ENCODE peak calls at places on chromosomes 3 and 15, in five cellular contexts. T, R, F, O and W are unnamed samples.

GRCh38 chr3:45994661-45995369 is 809 bp downstream of the FYCO1 start:
- DNase-seq in T (peak), R (peak), F (peak), O (peak), W (peak)

GRCh38 chr3:186640473-186640818 is 247 bp downstream of the FETUB start:
- DNase-seq in T (no peak), R (no peak), F (peak), O (no peak), W (no peak)

GRCh38 chr3:171113716-171114115 is 87.2 kb upstream of the SLC2A2 start:
- DNase-seq in T (peak), R (no peak), F (no peak), O (no peak), W (no peak)

GRCh38 chr3:72245183-72245811 is 460.3 kb upstream of the PROK2 start:
- DNase-seq in T (no peak), R (no peak), F (no peak), O (no peak), W (peak)

GRCh38 chr15:43168192-43169107 is 16.8 kb upstream of the CCNDBP1 start:
- DNase-seq in T (no peak), R (peak), F (no peak), O (no peak), W (no peak)

GRCh38 chr3:11542551-11542950 is 101.2 kb downstream of the VGLL4 start:
- DNase-seq in T (no peak), R (no peak), F (no peak), O (no peak), W (no peak)

GRCh38 chr3:128946411-128946810 is 47.5 kb downstream of the CFAP92 start:
- DNase-seq in T (no peak), R (no peak), F (no peak), O (no peak), W (no peak)

GRCh38 chr15:40846846-40847224 is 3.0 kb downstream of the SPINT1 start:
- DNase-seq in T (no peak), R (no peak), F (no peak), O (no peak), W (no peak)

GRCh38 chr3:89971329-89971728 is 863.9 kb downstream of the EPHA3 start:
- DNase-seq in T (no peak), R (no peak), F (no peak), O (no peak), W (no peak)

GRCh38 chr3:111963424-111963823 is 15.4 kb upstream of the ABHD10 start:
- DNase-seq in T (no peak), R (no peak), F (no peak), O (no peak), W (no peak)

GRCh38 chr3:115071611-115072010 is 75.5 kb downstream of the ZBTB20 start:
- DNase-seq in T (no peak), R (no peak), F (no peak), O (no peak), W (no peak)

GRCh38 chr3:174146008-174146407 is 713.1 kb upstream of the NAALADL2 start:
- DNase-seq in T (no peak), R (no peak), F (no peak), O (no peak), W (no peak)

GRCh38 chr15:76139368-76140068 is 79.7 kb downstream of the TMEM266 start:
- DNase-seq in T (peak), R (peak), F (peak), O (peak), W (peak)

GRCh38 chr3:158127250-158128219 is 17.6 kb downstream of the RSRC1 start:
- DNase-seq in T (no peak), R (no peak), F (no peak), O (no peak), W (no peak)

GRCh38 chr3:95289295-95289694 is 1226.4 kb downstream of the NSUN3 start:
- DNase-seq in T (no peak), R (no peak), F (no peak), O (no peak), W (no peak)

GRCh38 chr3:53890726-53891499 is 746 bp downstream of the SELENOK start:
- DNase-seq in T (peak), R (peak), F (peak), O (peak), W (peak)

GRCh38 chr15:65355173-65355982 is 22.4 kb downstream of the IGDCC3 start:
- DNase-seq in T (peak), R (no peak), F (no peak), O (no peak), W (no peak)

GRCh38 chr3:101036213-101036618 is 43.0 kb upstream of the ABI3BP start:
- DNase-seq in T (no peak), R (no peak), F (no peak), O (no peak), W (no peak)

GRCh38 chr15:63896336-63897115 is 62.8 kb upstream of the HERC1 start:
- DNase-seq in T (peak), R (peak), F (peak), O (no peak), W (peak)

GRCh38 chr3:139772539-139773500 is 95.0 kb upstream of the NMNAT3 start:
- DNase-seq in T (no peak), R (no peak), F (no peak), O (no peak), W (no peak)